ENCODE peak calls at places on chromosomes 7 and 10, in four cellular contexts. One of them, this sample, is unnamed.

GRCh38 chr7:114986805-114987204 is 64.9 kb downstream of the MDFIC start:
- DNase-seq in IMR-90: peak; percentile 31
- DNase-seq in mesendoderm: peak; percentile 28
- DNase-seq in H9: no peak
- DNase-seq in this sample: no peak

GRCh38 chr10:24269476-24269875 is 60.5 kb downstream of the KIAA1217 start:
- DNase-seq in mesendoderm: no peak
- DNase-seq in H9: no peak
- DNase-seq in IMR-90: no peak
- DNase-seq in this sample: no peak

GRCh38 chr7:572668-573495 is 53.2 kb upstream of the PDGFA start:
- DNase-seq in IMR-90: no peak
- DNase-seq in mesendoderm: no peak
- DNase-seq in H9: peak; percentile 75
- DNase-seq in this sample: peak; percentile 73

GRCh38 chr7:32204361-32205018 is 134.3 kb upstream of the PDE1C start:
- DNase-seq in H9: peak; percentile 70
- DNase-seq in mesendoderm: peak; percentile 88
- DNase-seq in IMR-90: peak; percentile 77
- DNase-seq in this sample: peak; percentile 19

GRCh38 chr7:146115665-146116451 is 743 bp upstream of the CNTNAP2 start:
- DNase-seq in IMR-90: no peak
- DNase-seq in mesendoderm: peak; percentile 96
- DNase-seq in H9: peak; percentile 94
- DNase-seq in this sample: peak; percentile 76

GRCh38 chr7:1144269-1144771 is 15.7 kb downstream of the ZFAND2A start:
- DNase-seq in IMR-90: no peak
- DNase-seq in mesendoderm: no peak
- DNase-seq in H9: no peak
- DNase-seq in this sample: no peak

GRCh38 chr7:117808273-117808868 is 64.9 kb downstream of the CTTNBP2 start:
- DNase-seq in mesendoderm: no peak
- DNase-seq in H9: no peak
- DNase-seq in IMR-90: no peak
- DNase-seq in this sample: no peak

GRCh38 chr7:141355057-141355456 is 196.2 kb upstream of the AGK start:
- DNase-seq in IMR-90: no peak
- DNase-seq in H9: no peak
- DNase-seq in mesendoderm: no peak
- DNase-seq in this sample: no peak

GRCh38 chr10:124418726-124419501 is at the start of gene OAT:
- DNase-seq in H9: peak; percentile 99
- DNase-seq in mesendoderm: peak; percentile 99
- DNase-seq in IMR-90: peak; percentile 92
- DNase-seq in this sample: peak; percentile 95

GRCh38 chr7:19830604-19831003 is 57.2 kb upstream of the TMEM196 start:
- DNase-seq in mesendoderm: no peak
- DNase-seq in H9: no peak
- DNase-seq in IMR-90: no peak
- DNase-seq in this sample: no peak
- H3K56ac ChIP-seq in mesendoderm: no peak overlapping the region
- H3K56ac ChIP-seq in H9: no peak overlapping the region
- H3K56ac ChIP-seq in IMR-90: no peak overlapping the region
- H3K56ac ChIP-seq in this sample: no peak overlapping the region

GRCh38 chr10:119399466-119399865 is 143.1 kb downstream of the RGS10 start:
- DNase-seq in mesendoderm: no peak
- DNase-seq in IMR-90: no peak
- DNase-seq in H9: no peak
- DNase-seq in this sample: no peak

GRCh38 chr10:119404719-119405504 is 137.6 kb downstream of the RGS10 start:
- DNase-seq in H9: no peak
- DNase-seq in mesendoderm: no peak
- DNase-seq in IMR-90: no peak
- DNase-seq in this sample: no peak

GRCh38 chr10:119398996-119399395 is 143.5 kb downstream of the RGS10 start:
- DNase-seq in IMR-90: peak; percentile 46
- DNase-seq in mesendoderm: no peak
- DNase-seq in H9: no peak
- DNase-seq in this sample: no peak

GRCh38 chr10:119403927-119404326 is 138.6 kb downstream of the RGS10 start:
- DNase-seq in H9: no peak
- DNase-seq in mesendoderm: no peak
- DNase-seq in IMR-90: no peak
- DNase-seq in this sample: no peak

DNA sequence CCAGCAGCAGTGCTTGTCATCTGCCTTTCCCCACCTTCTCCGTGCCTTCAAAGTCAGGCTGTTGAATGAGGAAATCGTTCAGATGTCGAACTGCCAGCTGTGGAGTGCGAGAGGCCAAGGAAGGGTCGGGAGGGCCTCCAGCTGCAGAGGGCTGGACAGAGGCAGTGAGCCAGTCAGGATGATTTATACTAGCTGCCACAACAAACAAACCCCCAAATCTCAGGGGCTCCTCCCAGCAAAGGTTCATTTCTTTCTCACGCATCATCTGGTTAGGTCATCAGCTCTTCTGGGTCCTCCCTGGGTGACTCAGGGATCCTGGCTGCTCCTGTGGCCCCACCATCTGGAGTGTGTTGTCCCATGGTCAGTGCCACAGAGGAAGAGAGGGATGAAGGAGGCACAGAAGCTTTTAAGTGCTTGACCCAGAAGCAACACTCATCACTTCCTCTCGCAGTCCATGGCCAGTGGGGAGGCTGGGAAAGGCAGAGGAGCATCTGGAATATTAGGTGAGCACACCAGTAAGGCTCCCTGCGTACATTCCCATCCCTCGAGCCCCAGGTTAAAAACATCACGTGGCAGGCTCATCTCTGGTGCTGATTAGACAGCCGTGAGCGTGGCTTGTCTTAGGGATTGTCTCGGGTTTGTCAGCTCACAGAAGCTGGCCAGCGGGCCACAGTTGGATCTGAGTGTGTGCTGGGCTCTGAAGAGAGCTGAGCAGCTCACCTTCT is 140.7 kb downstream of the RGS10 start:
- DNase-seq in H9: no peak
- DNase-seq in mesendoderm: peak; percentile 63
- DNase-seq in IMR-90: peak; percentile 100
- DNase-seq in this sample: no peak
- H3K56ac ChIP-seq in H9: no peak overlapping the region
- H3K56ac ChIP-seq in mesendoderm: no peak overlapping the region
- H3K56ac ChIP-seq in IMR-90: peak overlapping the region; percentile 51
- H3K56ac ChIP-seq in this sample: no peak overlapping the region

GRCh38 chr7:33869176-33869575 is 36.2 kb upstream of the BMPER start:
- DNase-seq in mesendoderm: no peak
- DNase-seq in H9: no peak
- DNase-seq in IMR-90: no peak
- DNase-seq in this sample: no peak

GRCh38 chr7:33868151-33868550 is 37.2 kb upstream of the BMPER start:
- DNase-seq in IMR-90: peak; percentile 69
- DNase-seq in mesendoderm: peak; percentile 56
- DNase-seq in H9: no peak
- DNase-seq in this sample: no peak

GRCh38 chr7:33872870-33873269 is 32.5 kb upstream of the BMPER start:
- DNase-seq in IMR-90: no peak
- DNase-seq in H9: no peak
- DNase-seq in mesendoderm: no peak
- DNase-seq in this sample: no peak

GRCh38 chr7:33873518-33873917 is 31.8 kb upstream of the BMPER start:
- DNase-seq in mesendoderm: peak; percentile 72
- DNase-seq in IMR-90: no peak
- DNase-seq in H9: no peak
- DNase-seq in this sample: peak; percentile 21

GRCh38 chr7:33870120-33870519 is 35.2 kb upstream of the BMPER start:
- DNase-seq in IMR-90: no peak
- DNase-seq in H9: no peak
- DNase-seq in mesendoderm: no peak
- DNase-seq in this sample: no peak
- H3K56ac ChIP-seq in IMR-90: no peak overlapping the region
- H3K56ac ChIP-seq in H9: no peak overlapping the region
- H3K56ac ChIP-seq in mesendoderm: no peak overlapping the region
- H3K56ac ChIP-seq in this sample: no peak overlapping the region

DNA sequence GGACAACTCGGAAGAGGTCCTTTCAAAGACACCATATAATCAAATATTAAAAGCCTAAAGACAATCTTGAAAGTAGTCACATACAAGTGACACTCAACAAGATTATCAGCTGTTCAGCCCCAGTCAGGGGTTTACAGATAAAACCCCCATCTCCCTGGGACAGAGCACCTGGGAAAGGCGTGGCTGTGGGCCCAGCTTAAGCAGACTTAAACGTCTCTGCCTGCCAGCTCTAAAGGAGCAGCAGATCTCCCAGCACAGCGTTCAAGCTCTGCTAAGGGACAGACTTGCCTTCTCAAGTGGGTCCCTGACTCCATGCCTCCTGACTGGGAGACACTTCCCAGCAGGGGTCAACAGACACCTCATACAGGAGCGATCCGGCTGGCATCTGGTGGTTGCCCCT is 18.0 kb downstream of the CDCA7L start:
- DNase-seq in H9: no peak
- DNase-seq in mesendoderm: peak; percentile 35
- DNase-seq in IMR-90: no peak
- DNase-seq in this sample: no peak
- H3K56ac ChIP-seq in H9: no peak overlapping the region
- H3K56ac ChIP-seq in mesendoderm: no peak overlapping the region
- H3K56ac ChIP-seq in IMR-90: no peak overlapping the region
- H3K56ac ChIP-seq in this sample: no peak overlapping the region

This sample was measured in H1.